ENCODE peak calls at places on chromosomes 12 and 14, in five cellular contexts. One of them, this sample, is unnamed.

GRCh38 chr14:69288001-69288771 is 28.2 kb downstream of the GALNT16 start:
- DNase-seq in GM12878: no peak
- DNase-seq in K562: peak; percentile 23
- DNase-seq in H1: peak; percentile 46
- DNase-seq in SK-N-SH: peak; percentile 50
- DNase-seq in this sample: peak; percentile 23

GRCh38 chr14:70573050-70573449 is 27.4 kb downstream of the MED6 start:
- DNase-seq in GM12878: no peak
- DNase-seq in SK-N-SH: no peak
- DNase-seq in H1: no peak
- DNase-seq in K562: no peak
- DNase-seq in this sample: no peak

GRCh38 chr14:103279129-103280025 is 54.7 kb upstream of the EIF5 start:
- DNase-seq in SK-N-SH: peak; percentile 68
- DNase-seq in K562: no peak
- DNase-seq in GM12878: no peak
- DNase-seq in H1: peak; percentile 72
- DNase-seq in this sample: no peak

GRCh38 chr14:22333408-22334274 is 255.4 kb downstream of the DAD1 start:
- DNase-seq in H1: no peak
- DNase-seq in SK-N-SH: no peak
- DNase-seq in K562: peak; percentile 56
- DNase-seq in GM12878: no peak
- DNase-seq in this sample: peak; percentile 91

GRCh38 chr12:1801285-1801975 is 18.9 kb upstream of the LRTM2 start:
- DNase-seq in SK-N-SH: peak; percentile 20
- DNase-seq in K562: no peak
- DNase-seq in H1: no peak
- DNase-seq in GM12878: no peak
- DNase-seq in this sample: no peak

GRCh38 chr14:72888636-72889201 is 5.2 kb downstream of the DPF3 start:
- DNase-seq in K562: no peak
- DNase-seq in SK-N-SH: no peak
- DNase-seq in H1: no peak
- DNase-seq in GM12878: no peak
- DNase-seq in this sample: no peak

GRCh38 chr12:49933793-49934192 is 16.7 kb upstream of the AQP2 start:
- DNase-seq in H1: no peak
- DNase-seq in K562: no peak
- DNase-seq in GM12878: no peak
- DNase-seq in SK-N-SH: no peak
- DNase-seq in this sample: no peak

GRCh38 chr12:68880660-68881325 is 52.2 kb downstream of the CPM start:
- DNase-seq in H1: no peak
- DNase-seq in GM12878: no peak
- DNase-seq in K562: no peak
- DNase-seq in SK-N-SH: no peak
- DNase-seq in this sample: no peak

GRCh38 chr12:118337194-118337838 is 35.4 kb downstream of the TAOK3 start:
- DNase-seq in SK-N-SH: no peak
- DNase-seq in K562: no peak
- DNase-seq in GM12878: no peak
- DNase-seq in H1: no peak
- DNase-seq in this sample: no peak

GRCh38 chr14:29321646-29322045 is 555.1 kb downstream of the FOXG1 start:
- DNase-seq in K562: no peak
- DNase-seq in SK-N-SH: no peak
- DNase-seq in GM12878: no peak
- DNase-seq in H1: no peak
- DNase-seq in this sample: no peak

GRCh38 chr12:41743835-41744234 is 400.8 kb downstream of the GXYLT1 start:
- DNase-seq in K562: no peak
- DNase-seq in H1: no peak
- DNase-seq in SK-N-SH: no peak
- DNase-seq in GM12878: no peak
- DNase-seq in this sample: peak; percentile 0

GRCh38 chr12:123070267-123071081 is 80.4 kb downstream of the PITPNM2 start:
- DNase-seq in H1: no peak
- DNase-seq in K562: no peak
- DNase-seq in SK-N-SH: peak; percentile 31
- DNase-seq in GM12878: no peak
- DNase-seq in this sample: no peak

GRCh38 chr12:96635844-96636243 is 146.5 kb downstream of the CFAP54 start:
- DNase-seq in SK-N-SH: no peak
- DNase-seq in K562: no peak
- DNase-seq in GM12878: no peak
- DNase-seq in H1: no peak
- DNase-seq in this sample: no peak

GRCh38 chr14:53953002-53953827 is 3.4 kb downstream of the BMP4 start:
- DNase-seq in GM12878: no peak
- DNase-seq in SK-N-SH: peak; percentile 75
- DNase-seq in K562: peak; percentile 4
- DNase-seq in H1: peak; percentile 86
- DNase-seq in this sample: peak; percentile 69

GRCh38 chr12:108570743-108571603 is 8.6 kb downstream of the ISCU start:
- DNase-seq in SK-N-SH: no peak
- DNase-seq in GM12878: no peak
- DNase-seq in H1: peak; percentile 41
- DNase-seq in K562: peak; percentile 27
- DNase-seq in this sample: peak; percentile 12

GRCh38 chr12:124720687-124721500 is 142.8 kb downstream of the SCARB1 start:
- DNase-seq in H1: no peak
- DNase-seq in K562: no peak
- DNase-seq in SK-N-SH: peak; percentile 83
- DNase-seq in GM12878: no peak
- DNase-seq in this sample: no peak

GRCh38 chr12:95460901-95461300 is 13.1 kb upstream of the METAP2 start:
- DNase-seq in K562: no peak
- DNase-seq in H1: no peak
- DNase-seq in GM12878: no peak
- DNase-seq in SK-N-SH: no peak
- DNase-seq in this sample: no peak

DNA sequence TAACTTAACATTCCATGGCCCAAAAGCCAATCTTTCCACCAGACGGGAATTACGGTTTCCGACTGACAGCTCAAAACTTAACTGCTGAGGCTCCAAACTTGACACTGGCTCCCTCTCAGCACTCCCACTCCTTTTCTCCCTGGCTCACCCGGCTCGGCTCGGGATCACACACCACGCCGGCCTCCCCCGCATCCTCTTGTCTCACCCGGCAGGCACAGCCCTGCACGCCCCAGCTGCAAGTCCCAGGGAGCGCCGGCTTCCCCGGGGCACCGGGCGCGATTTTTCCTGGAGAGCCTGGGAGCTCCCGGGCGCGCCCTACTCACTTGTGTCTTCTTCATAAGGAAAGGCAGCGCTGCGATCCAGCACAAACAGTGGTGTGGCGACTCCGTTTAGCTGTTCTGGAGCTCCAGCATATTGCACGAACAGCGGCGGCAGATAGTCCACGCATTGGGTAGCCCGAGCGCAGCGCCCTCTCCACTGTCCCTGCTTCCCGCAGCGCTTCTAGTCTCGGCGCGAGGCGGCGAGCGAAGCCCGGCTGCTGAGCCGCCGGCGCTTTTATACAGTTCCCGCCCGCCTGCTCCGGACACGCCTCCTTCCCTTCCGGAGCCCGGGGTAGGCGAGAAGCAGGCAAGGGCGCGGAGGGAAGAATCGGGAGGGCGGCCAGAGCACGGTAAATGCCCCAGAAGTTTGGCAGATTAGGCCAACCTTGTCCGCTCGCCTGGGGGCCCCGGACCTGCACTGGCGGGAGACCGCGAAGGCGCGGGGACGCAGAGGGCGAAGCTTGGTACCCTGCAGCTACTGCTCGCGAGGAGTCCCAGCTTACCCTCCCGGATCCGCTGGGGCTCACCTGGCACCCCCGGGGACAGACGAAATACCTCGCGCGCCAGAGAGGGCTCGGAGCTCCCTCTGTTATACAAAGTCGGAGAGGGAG is at the start of gene KITLG:
- DNase-seq in K562: peak; percentile 32
- DNase-seq in GM12878: no peak
- DNase-seq in H1: peak; percentile 88
- DNase-seq in SK-N-SH: peak; percentile 83
- DNase-seq in this sample: peak; percentile 56
- TF ChIP-seq GABPA in K562: no peak
- TF ChIP-seq GABPA in GM12878: no peak
- TF ChIP-seq GABPA in H1: no peak
- TF ChIP-seq GABPA in SK-N-SH: peak; percentile 52
- TF ChIP-seq GABPA in this sample: no peak

GRCh38 chr14:98227000-98227726 is 1044.8 kb downstream of the BCL11B start:
- DNase-seq in K562: no peak
- DNase-seq in H1: no peak
- DNase-seq in GM12878: peak; percentile 51
- DNase-seq in SK-N-SH: no peak
- DNase-seq in this sample: no peak
- H3K9ac ChIP-seq in K562: no peak overlapping the region
- H3K9ac ChIP-seq in H1: no peak overlapping the region
- H3K9ac ChIP-seq in GM12878: no peak overlapping the region
- H3K9ac ChIP-seq in SK-N-SH: no peak overlapping the region
- H3K9ac ChIP-seq in this sample: no peak overlapping the region

DNA sequence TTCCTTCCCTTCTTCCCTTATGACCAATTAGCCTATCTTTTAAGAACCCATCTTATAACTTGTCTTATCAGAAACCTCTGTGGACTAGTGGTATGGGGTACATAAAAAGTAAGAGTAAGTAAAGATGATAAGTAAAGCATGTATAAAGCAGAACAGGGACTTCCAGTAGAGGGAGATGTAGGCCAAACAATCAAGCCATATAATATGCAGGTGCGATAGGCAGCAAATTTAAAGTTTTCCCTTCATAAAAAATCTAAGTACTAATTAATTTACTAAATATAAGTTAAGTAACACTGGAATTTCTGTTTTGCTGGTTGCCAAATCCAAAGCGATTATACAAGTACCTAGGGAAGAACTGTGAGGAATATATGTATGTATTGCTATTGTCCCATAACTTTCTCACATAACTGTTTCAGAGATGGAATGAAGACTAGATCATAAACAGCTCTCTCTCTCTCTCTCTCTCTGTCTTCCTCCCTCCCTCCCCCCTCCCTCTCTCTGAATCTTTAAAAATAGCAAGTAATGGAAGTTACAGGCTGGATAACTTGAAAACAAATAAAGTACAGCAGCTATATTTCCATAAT is 25.7 kb downstream of the METTL25 start:
- DNase-seq in GM12878: no peak
- DNase-seq in SK-N-SH: no peak
- DNase-seq in K562: no peak
- DNase-seq in H1: no peak
- DNase-seq in this sample: no peak
- TF ChIP-seq GABPA in GM12878: no peak
- TF ChIP-seq GABPA in SK-N-SH: no peak
- TF ChIP-seq GABPA in K562: no peak
- TF ChIP-seq GABPA in H1: no peak
- TF ChIP-seq GABPA in this sample: no peak

GRCh38 chr14:40847496-40847895 is 759.2 kb upstream of the LRFN5 start:
- DNase-seq in SK-N-SH: no peak
- DNase-seq in K562: no peak
- DNase-seq in H1: no peak
- DNase-seq in GM12878: no peak
- DNase-seq in this sample: no peak
- H3K9ac ChIP-seq in SK-N-SH: no peak overlapping the region
- H3K9ac ChIP-seq in K562: no peak overlapping the region
- H3K9ac ChIP-seq in H1: no peak overlapping the region
- H3K9ac ChIP-seq in GM12878: no peak overlapping the region
- H3K9ac ChIP-seq in this sample: no peak overlapping the region

DNA sequence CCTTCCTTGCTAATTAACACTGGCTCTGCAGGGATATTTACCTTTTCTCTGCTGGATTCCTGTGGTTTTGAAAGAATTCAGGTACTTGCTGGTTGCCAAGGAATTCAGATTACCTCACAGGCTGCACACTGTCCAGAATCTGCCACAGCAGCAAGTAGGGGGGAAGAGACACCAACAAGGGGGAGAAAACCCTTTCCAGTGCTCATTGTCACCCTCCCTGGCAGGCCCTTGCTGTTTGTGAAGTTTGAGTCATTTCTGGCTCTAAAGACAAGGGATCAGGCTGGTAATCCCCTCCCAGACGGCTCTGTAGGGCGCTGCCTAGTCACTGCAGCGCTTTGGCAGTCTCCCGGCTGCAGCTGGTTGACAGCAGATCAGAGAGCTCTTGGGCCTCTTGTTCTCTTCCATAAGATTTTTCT is 50.8 kb downstream of the TTLL5 start:
- DNase-seq in GM12878: peak; percentile 40
- DNase-seq in SK-N-SH: no peak
- DNase-seq in K562: peak; percentile 2
- DNase-seq in H1: peak; percentile 51
- DNase-seq in this sample: peak; percentile 96
- TF ChIP-seq GABPA in GM12878: no peak
- TF ChIP-seq GABPA in SK-N-SH: no peak
- TF ChIP-seq GABPA in K562: no peak
- TF ChIP-seq GABPA in H1: no peak
- TF ChIP-seq GABPA in this sample: no peak

DNA sequence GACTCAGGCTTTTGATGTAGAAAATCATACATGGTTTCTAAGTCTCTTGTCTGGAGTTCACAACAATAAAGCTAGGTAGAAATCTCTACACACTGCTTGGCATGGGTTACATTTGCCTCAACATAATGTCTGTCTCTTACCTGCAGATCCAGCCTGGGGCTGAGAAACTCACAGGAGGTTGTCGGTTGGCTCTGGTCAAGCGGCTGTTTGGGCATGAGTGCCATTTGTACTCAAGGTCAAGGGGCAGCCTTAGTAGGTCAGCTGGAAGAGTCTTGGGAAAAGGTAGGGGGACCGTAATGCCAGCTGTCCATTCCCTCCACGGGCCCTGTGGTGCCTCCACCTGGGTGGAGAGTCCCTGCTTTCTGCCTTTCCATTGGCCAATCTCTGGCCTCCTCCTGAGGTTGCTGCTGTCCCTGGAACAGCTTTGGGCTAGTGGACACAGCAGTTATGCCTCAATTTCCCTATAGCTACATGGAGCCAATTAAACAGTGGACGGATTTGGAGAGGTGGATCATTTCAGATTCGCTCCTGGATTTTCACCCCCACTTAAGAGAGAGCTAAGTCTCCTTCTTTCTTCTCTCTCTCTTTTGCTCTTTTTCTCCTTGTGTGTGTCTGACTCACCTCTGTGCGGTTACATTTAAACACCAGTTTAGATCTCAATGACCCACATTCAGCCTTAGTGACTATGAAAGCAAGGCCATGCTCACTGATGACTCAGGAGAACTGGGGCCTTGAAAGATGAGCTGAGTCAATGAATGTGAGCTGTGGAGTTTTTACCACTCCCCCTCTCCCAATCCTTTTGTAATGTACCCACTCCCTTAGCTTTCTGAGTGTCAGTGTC is 132.8 kb upstream of the HIF1A start:
- DNase-seq in H1: no peak
- DNase-seq in K562: peak; percentile 79
- DNase-seq in GM12878: no peak
- DNase-seq in SK-N-SH: no peak
- DNase-seq in this sample: peak; percentile 90
- H3K9ac ChIP-seq in H1: no peak overlapping the region
- H3K9ac ChIP-seq in K562: peak overlapping the region; percentile 11
- H3K9ac ChIP-seq in GM12878: no peak overlapping the region
- H3K9ac ChIP-seq in SK-N-SH: peak overlapping the region; percentile 71
- H3K9ac ChIP-seq in this sample: peak overlapping the region; percentile 87